ENCODE peak calls at places on chromosomes 2 and 18, in four cellular contexts. One of them, this sample, is unnamed.

GRCh38 chr18:12336887-12337286 is 28.8 kb downstream of the TUBB6 start:
- DNase-seq in stimulated activated CD8-positive, alpha-beta memory T cell treated with anti-CD3 and anti-CD28 coated beads, Interleukin-7, amount 100 ng/mL, for 1 hour: no peak
- DNase-seq in left cardiac atrium: no peak
- DNase-seq in activated CD8-positive, alpha-beta memory T cell treated with anti-CD3 and anti-CD28 coated beads, Interleukin-2, amount 50 U/mL, for 48 hours: no peak
- DNase-seq in this sample: no peak

GRCh38 chr2:204072443-204073324 is 136.1 kb downstream of the ICOS start:
- DNase-seq in stimulated activated CD8-positive, alpha-beta memory T cell treated with anti-CD3 and anti-CD28 coated beads, Interleukin-7, amount 100 ng/mL, for 1 hour: peak
- DNase-seq in left cardiac atrium: no peak
- DNase-seq in activated CD8-positive, alpha-beta memory T cell treated with anti-CD3 and anti-CD28 coated beads, Interleukin-2, amount 50 U/mL, for 48 hours: peak
- DNase-seq in this sample: no peak

GRCh38 chr18:74982946-74983635 is 225.8 kb downstream of the PTGR3 start:
- DNase-seq in stimulated activated CD8-positive, alpha-beta memory T cell treated with anti-CD3 and anti-CD28 coated beads, Interleukin-7, amount 100 ng/mL, for 1 hour: no peak
- DNase-seq in left cardiac atrium: no peak
- DNase-seq in activated CD8-positive, alpha-beta memory T cell treated with anti-CD3 and anti-CD28 coated beads, Interleukin-2, amount 50 U/mL, for 48 hours: no peak
- DNase-seq in this sample: no peak

GRCh38 chr2:236633764-236634163 is 64.1 kb downstream of the ACKR3 start:
- DNase-seq in left cardiac atrium: no peak
- DNase-seq in stimulated activated CD8-positive, alpha-beta memory T cell treated with anti-CD3 and anti-CD28 coated beads, Interleukin-7, amount 100 ng/mL, for 1 hour: no peak
- DNase-seq in activated CD8-positive, alpha-beta memory T cell treated with anti-CD3 and anti-CD28 coated beads, Interleukin-2, amount 50 U/mL, for 48 hours: peak
- DNase-seq in this sample: no peak

GRCh38 chr18:63928331-63928730 is 20.6 kb downstream of the SERPINB10 start:
- DNase-seq in activated CD8-positive, alpha-beta memory T cell treated with anti-CD3 and anti-CD28 coated beads, Interleukin-2, amount 50 U/mL, for 48 hours: no peak
- DNase-seq in stimulated activated CD8-positive, alpha-beta memory T cell treated with anti-CD3 and anti-CD28 coated beads, Interleukin-7, amount 100 ng/mL, for 1 hour: no peak
- DNase-seq in left cardiac atrium: no peak
- DNase-seq in this sample: no peak

GRCh38 chr2:148989882-148990493 is 48.5 kb upstream of the LYPD6B start:
- DNase-seq in stimulated activated CD8-positive, alpha-beta memory T cell treated with anti-CD3 and anti-CD28 coated beads, Interleukin-7, amount 100 ng/mL, for 1 hour: peak
- DNase-seq in activated CD8-positive, alpha-beta memory T cell treated with anti-CD3 and anti-CD28 coated beads, Interleukin-2, amount 50 U/mL, for 48 hours: no peak
- DNase-seq in left cardiac atrium: peak
- DNase-seq in this sample: peak

GRCh38 chr2:162579986-162580385 is 236.1 kb downstream of the GCA start:
- DNase-seq in activated CD8-positive, alpha-beta memory T cell treated with anti-CD3 and anti-CD28 coated beads, Interleukin-2, amount 50 U/mL, for 48 hours: no peak
- DNase-seq in stimulated activated CD8-positive, alpha-beta memory T cell treated with anti-CD3 and anti-CD28 coated beads, Interleukin-7, amount 100 ng/mL, for 1 hour: no peak
- DNase-seq in left cardiac atrium: no peak
- DNase-seq in this sample: no peak

GRCh38 chr18:5237083-5237722 is 40.1 kb upstream of the AKAIN1 start:
- DNase-seq in left cardiac atrium: peak
- DNase-seq in activated CD8-positive, alpha-beta memory T cell treated with anti-CD3 and anti-CD28 coated beads, Interleukin-2, amount 50 U/mL, for 48 hours: no peak
- DNase-seq in stimulated activated CD8-positive, alpha-beta memory T cell treated with anti-CD3 and anti-CD28 coated beads, Interleukin-7, amount 100 ng/mL, for 1 hour: peak
- DNase-seq in this sample: no peak

GRCh38 chr2:152369176-152369860 is 34.3 kb downstream of the FMNL2 start:
- DNase-seq in activated CD8-positive, alpha-beta memory T cell treated with anti-CD3 and anti-CD28 coated beads, Interleukin-2, amount 50 U/mL, for 48 hours: no peak
- DNase-seq in stimulated activated CD8-positive, alpha-beta memory T cell treated with anti-CD3 and anti-CD28 coated beads, Interleukin-7, amount 100 ng/mL, for 1 hour: no peak
- DNase-seq in left cardiac atrium: no peak
- DNase-seq in this sample: no peak

GRCh38 chr2:240956935-240957655 is 41.3 kb upstream of the SNED1 start:
- DNase-seq in stimulated activated CD8-positive, alpha-beta memory T cell treated with anti-CD3 and anti-CD28 coated beads, Interleukin-7, amount 100 ng/mL, for 1 hour: no peak
- DNase-seq in left cardiac atrium: no peak
- DNase-seq in activated CD8-positive, alpha-beta memory T cell treated with anti-CD3 and anti-CD28 coated beads, Interleukin-2, amount 50 U/mL, for 48 hours: peak
- DNase-seq in this sample: no peak

GRCh38 chr18:48359626-48360025 is 49.6 kb downstream of the ZBTB7C start:
- DNase-seq in stimulated activated CD8-positive, alpha-beta memory T cell treated with anti-CD3 and anti-CD28 coated beads, Interleukin-7, amount 100 ng/mL, for 1 hour: no peak
- DNase-seq in left cardiac atrium: no peak
- DNase-seq in activated CD8-positive, alpha-beta memory T cell treated with anti-CD3 and anti-CD28 coated beads, Interleukin-2, amount 50 U/mL, for 48 hours: no peak
- DNase-seq in this sample: no peak

GRCh38 chr2:19542796-19543195 is 184.4 kb upstream of the OSR1 start:
- DNase-seq in left cardiac atrium: no peak
- DNase-seq in stimulated activated CD8-positive, alpha-beta memory T cell treated with anti-CD3 and anti-CD28 coated beads, Interleukin-7, amount 100 ng/mL, for 1 hour: no peak
- DNase-seq in activated CD8-positive, alpha-beta memory T cell treated with anti-CD3 and anti-CD28 coated beads, Interleukin-2, amount 50 U/mL, for 48 hours: no peak
- DNase-seq in this sample: no peak

GRCh38 chr2:2590796-2591541 is 259.9 kb upstream of the MYT1L start:
- DNase-seq in activated CD8-positive, alpha-beta memory T cell treated with anti-CD3 and anti-CD28 coated beads, Interleukin-2, amount 50 U/mL, for 48 hours: no peak
- DNase-seq in left cardiac atrium: no peak
- DNase-seq in stimulated activated CD8-positive, alpha-beta memory T cell treated with anti-CD3 and anti-CD28 coated beads, Interleukin-7, amount 100 ng/mL, for 1 hour: no peak
- DNase-seq in this sample: no peak

GRCh38 chr18:44885507-44885906 is 204.8 kb downstream of the SETBP1 start:
- DNase-seq in stimulated activated CD8-positive, alpha-beta memory T cell treated with anti-CD3 and anti-CD28 coated beads, Interleukin-7, amount 100 ng/mL, for 1 hour: no peak
- DNase-seq in activated CD8-positive, alpha-beta memory T cell treated with anti-CD3 and anti-CD28 coated beads, Interleukin-2, amount 50 U/mL, for 48 hours: no peak
- DNase-seq in left cardiac atrium: no peak
- DNase-seq in this sample: no peak

GRCh38 chr2:230864605-230865323 is at the start of gene ITM2C:
- DNase-seq in stimulated activated CD8-positive, alpha-beta memory T cell treated with anti-CD3 and anti-CD28 coated beads, Interleukin-7, amount 100 ng/mL, for 1 hour: peak
- DNase-seq in left cardiac atrium: peak
- DNase-seq in activated CD8-positive, alpha-beta memory T cell treated with anti-CD3 and anti-CD28 coated beads, Interleukin-2, amount 50 U/mL, for 48 hours: peak
- DNase-seq in this sample: no peak

GRCh38 chr2:66189598-66189997 is 245.3 kb upstream of the MEIS1 start:
- DNase-seq in left cardiac atrium: no peak
- DNase-seq in stimulated activated CD8-positive, alpha-beta memory T cell treated with anti-CD3 and anti-CD28 coated beads, Interleukin-7, amount 100 ng/mL, for 1 hour: no peak
- DNase-seq in activated CD8-positive, alpha-beta memory T cell treated with anti-CD3 and anti-CD28 coated beads, Interleukin-2, amount 50 U/mL, for 48 hours: no peak
- DNase-seq in this sample: no peak

GRCh38 chr2:96153991-96154431 is 8.8 kb upstream of the DUSP2 start:
- DNase-seq in left cardiac atrium: no peak
- DNase-seq in stimulated activated CD8-positive, alpha-beta memory T cell treated with anti-CD3 and anti-CD28 coated beads, Interleukin-7, amount 100 ng/mL, for 1 hour: no peak
- DNase-seq in activated CD8-positive, alpha-beta memory T cell treated with anti-CD3 and anti-CD28 coated beads, Interleukin-2, amount 50 U/mL, for 48 hours: peak
- DNase-seq in this sample: no peak

GRCh38 chr18:28408528-28408927 is 231.6 kb upstream of the CDH2 start:
- DNase-seq in activated CD8-positive, alpha-beta memory T cell treated with anti-CD3 and anti-CD28 coated beads, Interleukin-2, amount 50 U/mL, for 48 hours: no peak
- DNase-seq in left cardiac atrium: no peak
- DNase-seq in stimulated activated CD8-positive, alpha-beta memory T cell treated with anti-CD3 and anti-CD28 coated beads, Interleukin-7, amount 100 ng/mL, for 1 hour: no peak
- DNase-seq in this sample: no peak

GRCh38 chr2:120275617-120276400 is 23.2 kb downstream of the RALB start:
- DNase-seq in activated CD8-positive, alpha-beta memory T cell treated with anti-CD3 and anti-CD28 coated beads, Interleukin-2, amount 50 U/mL, for 48 hours: no peak
- DNase-seq in left cardiac atrium: no peak
- DNase-seq in stimulated activated CD8-positive, alpha-beta memory T cell treated with anti-CD3 and anti-CD28 coated beads, Interleukin-7, amount 100 ng/mL, for 1 hour: no peak
- DNase-seq in this sample: no peak

GRCh38 chr2:212939777-212940531 is 211.5 kb downstream of the IKZF2 start:
- DNase-seq in activated CD8-positive, alpha-beta memory T cell treated with anti-CD3 and anti-CD28 coated beads, Interleukin-2, amount 50 U/mL, for 48 hours: no peak
- DNase-seq in stimulated activated CD8-positive, alpha-beta memory T cell treated with anti-CD3 and anti-CD28 coated beads, Interleukin-7, amount 100 ng/mL, for 1 hour: no peak
- DNase-seq in left cardiac atrium: no peak
- DNase-seq in this sample: no peak

GRCh38 chr2:236600892-236601291 is 31.3 kb downstream of the ACKR3 start:
- DNase-seq in activated CD8-positive, alpha-beta memory T cell treated with anti-CD3 and anti-CD28 coated beads, Interleukin-2, amount 50 U/mL, for 48 hours: no peak
- DNase-seq in left cardiac atrium: no peak
- DNase-seq in stimulated activated CD8-positive, alpha-beta memory T cell treated with anti-CD3 and anti-CD28 coated beads, Interleukin-7, amount 100 ng/mL, for 1 hour: no peak
- DNase-seq in this sample: no peak

GRCh38 chr2:191202881-191203397 is 42.3 kb upstream of the MYO1B start:
- DNase-seq in activated CD8-positive, alpha-beta memory T cell treated with anti-CD3 and anti-CD28 coated beads, Interleukin-2, amount 50 U/mL, for 48 hours: no peak
- DNase-seq in left cardiac atrium: peak
- DNase-seq in stimulated activated CD8-positive, alpha-beta memory T cell treated with anti-CD3 and anti-CD28 coated beads, Interleukin-7, amount 100 ng/mL, for 1 hour: no peak
- DNase-seq in this sample: no peak

GRCh38 chr2:130915595-130916437 is 79.1 kb downstream of the ARHGEF4 start:
- DNase-seq in activated CD8-positive, alpha-beta memory T cell treated with anti-CD3 and anti-CD28 coated beads, Interleukin-2, amount 50 U/mL, for 48 hours: no peak
- DNase-seq in stimulated activated CD8-positive, alpha-beta memory T cell treated with anti-CD3 and anti-CD28 coated beads, Interleukin-7, amount 100 ng/mL, for 1 hour: no peak
- DNase-seq in left cardiac atrium: no peak
- DNase-seq in this sample: no peak

GRCh38 chr2:235026649-235027557 is 75.1 kb downstream of the SH3BP4 start:
- DNase-seq in stimulated activated CD8-positive, alpha-beta memory T cell treated with anti-CD3 and anti-CD28 coated beads, Interleukin-7, amount 100 ng/mL, for 1 hour: no peak
- DNase-seq in activated CD8-positive, alpha-beta memory T cell treated with anti-CD3 and anti-CD28 coated beads, Interleukin-2, amount 50 U/mL, for 48 hours: no peak
- DNase-seq in left cardiac atrium: peak
- DNase-seq in this sample: no peak

GRCh38 chr18:63878343-63878742 is 9.2 kb upstream of the SERPINB2 start:
- DNase-seq in stimulated activated CD8-positive, alpha-beta memory T cell treated with anti-CD3 and anti-CD28 coated beads, Interleukin-7, amount 100 ng/mL, for 1 hour: no peak
- DNase-seq in left cardiac atrium: no peak
- DNase-seq in activated CD8-positive, alpha-beta memory T cell treated with anti-CD3 and anti-CD28 coated beads, Interleukin-2, amount 50 U/mL, for 48 hours: no peak
- DNase-seq in this sample: no peak

GRCh38 chr18:73316513-73316912 is 448.7 kb upstream of the NETO1 start:
- DNase-seq in left cardiac atrium: no peak
- DNase-seq in stimulated activated CD8-positive, alpha-beta memory T cell treated with anti-CD3 and anti-CD28 coated beads, Interleukin-7, amount 100 ng/mL, for 1 hour: no peak
- DNase-seq in activated CD8-positive, alpha-beta memory T cell treated with anti-CD3 and anti-CD28 coated beads, Interleukin-2, amount 50 U/mL, for 48 hours: no peak
- DNase-seq in this sample: no peak

GRCh38 chr2:226124548-226125011 is 675.0 kb downstream of the IRS1 start:
- DNase-seq in stimulated activated CD8-positive, alpha-beta memory T cell treated with anti-CD3 and anti-CD28 coated beads, Interleukin-7, amount 100 ng/mL, for 1 hour: no peak
- DNase-seq in activated CD8-positive, alpha-beta memory T cell treated with anti-CD3 and anti-CD28 coated beads, Interleukin-2, amount 50 U/mL, for 48 hours: no peak
- DNase-seq in left cardiac atrium: no peak
- DNase-seq in this sample: no peak

GRCh38 chr2:73004889-73005596 is 66.5 kb downstream of the SFXN5 start:
- DNase-seq in left cardiac atrium: no peak
- DNase-seq in stimulated activated CD8-positive, alpha-beta memory T cell treated with anti-CD3 and anti-CD28 coated beads, Interleukin-7, amount 100 ng/mL, for 1 hour: no peak
- DNase-seq in activated CD8-positive, alpha-beta memory T cell treated with anti-CD3 and anti-CD28 coated beads, Interleukin-2, amount 50 U/mL, for 48 hours: no peak
- DNase-seq in this sample: no peak

GRCh38 chr2:197784956-197785941 is at the start of gene BOLL:
- DNase-seq in stimulated activated CD8-positive, alpha-beta memory T cell treated with anti-CD3 and anti-CD28 coated beads, Interleukin-7, amount 100 ng/mL, for 1 hour: no peak
- DNase-seq in activated CD8-positive, alpha-beta memory T cell treated with anti-CD3 and anti-CD28 coated beads, Interleukin-2, amount 50 U/mL, for 48 hours: no peak
- DNase-seq in left cardiac atrium: no peak
- DNase-seq in this sample: no peak

GRCh38 chr2:166117491-166117890 is 10.3 kb downstream of the SCN1A start:
- DNase-seq in left cardiac atrium: no peak
- DNase-seq in stimulated activated CD8-positive, alpha-beta memory T cell treated with anti-CD3 and anti-CD28 coated beads, Interleukin-7, amount 100 ng/mL, for 1 hour: no peak
- DNase-seq in activated CD8-positive, alpha-beta memory T cell treated with anti-CD3 and anti-CD28 coated beads, Interleukin-2, amount 50 U/mL, for 48 hours: no peak
- DNase-seq in this sample: no peak

GRCh38 chr2:239719791-239720410 is 305.2 kb downstream of the NDUFA10 start:
- DNase-seq in stimulated activated CD8-positive, alpha-beta memory T cell treated with anti-CD3 and anti-CD28 coated beads, Interleukin-7, amount 100 ng/mL, for 1 hour: no peak
- DNase-seq in left cardiac atrium: no peak
- DNase-seq in activated CD8-positive, alpha-beta memory T cell treated with anti-CD3 and anti-CD28 coated beads, Interleukin-2, amount 50 U/mL, for 48 hours: peak
- DNase-seq in this sample: no peak

GRCh38 chr2:143907801-143908200 is 612.1 kb downstream of the ZEB2 start:
- DNase-seq in stimulated activated CD8-positive, alpha-beta memory T cell treated with anti-CD3 and anti-CD28 coated beads, Interleukin-7, amount 100 ng/mL, for 1 hour: no peak
- DNase-seq in activated CD8-positive, alpha-beta memory T cell treated with anti-CD3 and anti-CD28 coated beads, Interleukin-2, amount 50 U/mL, for 48 hours: no peak
- DNase-seq in left cardiac atrium: no peak
- DNase-seq in this sample: no peak

GRCh38 chr2:218168635-218169462 is 2.1 kb upstream of the CXCR1 start:
- DNase-seq in activated CD8-positive, alpha-beta memory T cell treated with anti-CD3 and anti-CD28 coated beads, Interleukin-2, amount 50 U/mL, for 48 hours: peak
- DNase-seq in stimulated activated CD8-positive, alpha-beta memory T cell treated with anti-CD3 and anti-CD28 coated beads, Interleukin-7, amount 100 ng/mL, for 1 hour: peak
- DNase-seq in left cardiac atrium: peak
- DNase-seq in this sample: no peak

GRCh38 chr2:84494070-84494469 is 22.2 kb upstream of the DNAH6 start:
- DNase-seq in activated CD8-positive, alpha-beta memory T cell treated with anti-CD3 and anti-CD28 coated beads, Interleukin-2, amount 50 U/mL, for 48 hours: no peak
- DNase-seq in stimulated activated CD8-positive, alpha-beta memory T cell treated with anti-CD3 and anti-CD28 coated beads, Interleukin-7, amount 100 ng/mL, for 1 hour: no peak
- DNase-seq in left cardiac atrium: no peak
- DNase-seq in this sample: no peak

GRCh38 chr2:185663811-185664210 is 74.8 kb upstream of the FSIP2 start:
- DNase-seq in stimulated activated CD8-positive, alpha-beta memory T cell treated with anti-CD3 and anti-CD28 coated beads, Interleukin-7, amount 100 ng/mL, for 1 hour: no peak
- DNase-seq in left cardiac atrium: no peak
- DNase-seq in activated CD8-positive, alpha-beta memory T cell treated with anti-CD3 and anti-CD28 coated beads, Interleukin-2, amount 50 U/mL, for 48 hours: no peak
- DNase-seq in this sample: no peak

GRCh38 chr2:46286715-46287114 is 10.5 kb upstream of the EPAS1 start:
- DNase-seq in activated CD8-positive, alpha-beta memory T cell treated with anti-CD3 and anti-CD28 coated beads, Interleukin-2, amount 50 U/mL, for 48 hours: no peak
- DNase-seq in left cardiac atrium: no peak
- DNase-seq in stimulated activated CD8-positive, alpha-beta memory T cell treated with anti-CD3 and anti-CD28 coated beads, Interleukin-7, amount 100 ng/mL, for 1 hour: no peak
- DNase-seq in this sample: no peak

GRCh38 chr2:39737661-39738060 is 41.4 kb downstream of the THUMPD2 start:
- DNase-seq in activated CD8-positive, alpha-beta memory T cell treated with anti-CD3 and anti-CD28 coated beads, Interleukin-2, amount 50 U/mL, for 48 hours: no peak
- DNase-seq in left cardiac atrium: peak
- DNase-seq in stimulated activated CD8-positive, alpha-beta memory T cell treated with anti-CD3 and anti-CD28 coated beads, Interleukin-7, amount 100 ng/mL, for 1 hour: no peak
- DNase-seq in this sample: no peak

GRCh38 chr2:186575302-186575701 is 14.6 kb upstream of the ITGAV start:
- DNase-seq in stimulated activated CD8-positive, alpha-beta memory T cell treated with anti-CD3 and anti-CD28 coated beads, Interleukin-7, amount 100 ng/mL, for 1 hour: no peak
- DNase-seq in activated CD8-positive, alpha-beta memory T cell treated with anti-CD3 and anti-CD28 coated beads, Interleukin-2, amount 50 U/mL, for 48 hours: no peak
- DNase-seq in left cardiac atrium: peak
- DNase-seq in this sample: no peak

This sample was measured in GM12878.